ENCODE peak calls at places on chromosomes 5 and 9, in nine cellular contexts. K, I, D, X, T, A, V, B and F are unnamed samples.
A peak's percentile ranks its signal among the peaks of the same experiment; 100 is the strongest.

GRCh38 chr5:83564069-83564749 is 92.7 kb downstream of the VCAN start:
- DNase-seq in K (no peak), I (no peak), D (no peak), X (peak; percentile 32), T (peak; percentile 28), A (no peak), V (peak; percentile 50), B (peak; percentile 42), F (peak; percentile 20)

GRCh38 chr9:133759146-133759900 is 21.2 kb upstream of the SARDH start:
- DNase-seq in K (peak; percentile 24), I (no peak), D (no peak), X (no peak), T (no peak), A (peak; percentile 42), V (no peak), B (no peak), F (no peak)

GRCh38 chr9:128635266-128636023 is 21.2 kb downstream of the DYNC2I2 start:
- DNase-seq in K (peak; percentile 93), I (peak; percentile 79), D (peak; percentile 68), X (peak; percentile 99), T (peak; percentile 30), A (peak; percentile 90), V (peak; percentile 66), B (peak; percentile 96), F (no peak)

GRCh38 chr9:14098102-14098501 is 215.8 kb downstream of the NFIB start:
- DNase-seq in K (no peak), I (no peak), D (no peak), X (no peak), T (no peak), A (no peak), V (no peak), B (peak; percentile 32), F (no peak)

GRCh38 chr9:8382266-8382665 is 582.7 kb upstream of the DMAC1 start:
- DNase-seq in K (no peak), I (no peak), D (no peak), X (no peak), T (no peak), A (no peak), V (peak; percentile 15), B (no peak), F (no peak)

GRCh38 chr9:134372621-134373267 is 46.5 kb downstream of the RXRA start:
- DNase-seq in K (no peak), I (no peak), D (no peak), X (no peak), T (no peak), A (no peak), V (no peak), B (peak; percentile 72), F (no peak)

GRCh38 chr5:134592141-134592746 is 40.4 kb downstream of the SAR1B start:
- DNase-seq in K (no peak), I (no peak), D (no peak), X (no peak), T (no peak), A (no peak), V (no peak), B (no peak), F (no peak)

GRCh38 chr5:95080456-95080855 is 204.4 kb downstream of the MCTP1 start:
- DNase-seq in K (no peak), I (no peak), D (no peak), X (no peak), T (no peak), A (no peak), V (no peak), B (peak; percentile 15), F (no peak)

GRCh38 chr5:9059920-9060691 is 485.8 kb downstream of the SEMA5A start:
- DNase-seq in K (no peak), I (peak; percentile 95), D (no peak), X (peak; percentile 99), T (no peak), A (no peak), V (no peak), B (peak; percentile 82), F (no peak)

GRCh38 chr9:69476797-69477196 is 151.8 kb downstream of the ENTREP1 start:
- DNase-seq in K (no peak), I (no peak), D (no peak), X (no peak), T (no peak), A (no peak), V (peak; percentile 22), B (no peak), F (no peak)

GRCh38 chr9:13002740-13003139 is 227.9 kb downstream of the LURAP1L start:
- DNase-seq in K (no peak), I (no peak), D (no peak), X (no peak), T (no peak), A (no peak), V (no peak), B (no peak), F (no peak)

GRCh38 chr5:134088994-134089560 is 25.4 kb upstream of the TCF7 start:
- DNase-seq in K (no peak), I (no peak), D (no peak), X (no peak), T (no peak), A (no peak), V (no peak), B (no peak), F (no peak)

GRCh38 chr9:72443855-72444254 is 77.6 kb upstream of the TMC1 start:
- DNase-seq in K (no peak), I (no peak), D (no peak), X (peak; percentile 52), T (no peak), A (no peak), V (no peak), B (peak; percentile 15), F (no peak)

GRCh38 chr9:136143215-136144001 is 24.7 kb upstream of the TMEM250 start:
- DNase-seq in K (no peak), I (no peak), D (peak; percentile 71), X (peak; percentile 28), T (peak; percentile 22), A (peak; percentile 65), V (peak; percentile 80), B (no peak), F (no peak)

GRCh38 chr5:53469946-53470687 is 10.3 kb upstream of the FST start:
- DNase-seq in K (no peak), I (no peak), D (no peak), X (peak; percentile 90), T (no peak), A (no peak), V (no peak), B (no peak), F (no peak)

GRCh38 chr9:116549061-116549664 is 137.9 kb upstream of the TRIM32 start:
- DNase-seq in K (peak; percentile 59), I (peak; percentile 95), D (no peak), X (peak; percentile 96), T (no peak), A (peak; percentile 68), V (no peak), B (peak; percentile 62), F (peak; percentile 74)

GRCh38 chr5:6496207-6496584 is 47.5 kb downstream of the UBE2QL1 start:
- DNase-seq in K (no peak), I (no peak), D (no peak), X (no peak), T (no peak), A (no peak), V (no peak), B (no peak), F (no peak)

GRCh38 chr5:151733727-151734408 is 24.6 kb downstream of the ATOX1 start:
- DNase-seq in K (no peak), I (peak; percentile 60), D (no peak), X (peak; percentile 39), T (no peak), A (no peak), V (no peak), B (no peak), F (no peak)

GRCh38 chr9:22970434-22970975 is 523.9 kb downstream of the DMRTA1 start:
- DNase-seq in K (no peak), I (no peak), D (no peak), X (no peak), T (no peak), A (no peak), V (no peak), B (no peak), F (no peak)

GRCh38 chr9:79362100-79363081 is 209.4 kb upstream of the TLE4 start:
- DNase-seq in K (no peak), I (no peak), D (no peak), X (peak; percentile 47), T (no peak), A (no peak), V (no peak), B (peak; percentile 74), F (no peak)

GRCh38 chr5:131457193-131457592 is 177.8 kb downstream of the RAPGEF6 start:
- DNase-seq in K (no peak), I (no peak), D (no peak), X (no peak), T (no peak), A (no peak), V (no peak), B (no peak), F (no peak)

GRCh38 chr5:162806195-162806594 is 631.2 kb upstream of the CCNG1 start:
- DNase-seq in K (no peak), I (no peak), D (no peak), X (no peak), T (no peak), A (no peak), V (no peak), B (no peak), F (no peak)

GRCh38 chr5:159510282-159510681 is 180.0 kb upstream of the IL12B start:
- DNase-seq in K (peak; percentile 38), I (peak; percentile 79), D (peak; percentile 83), X (peak; percentile 93), T (no peak), A (no peak), V (peak; percentile 93), B (peak; percentile 77), F (no peak)

GRCh38 chr9:137006116-137007003 is 10.0 kb upstream of the CLIC3 start:
- DNase-seq in K (no peak), I (no peak), D (no peak), X (no peak), T (no peak), A (no peak), V (no peak), B (no peak), F (no peak)

GRCh38 chr5:107380654-107381053 is 290.1 kb downstream of the EFNA5 start:
- DNase-seq in K (no peak), I (no peak), D (no peak), X (no peak), T (no peak), A (no peak), V (no peak), B (peak; percentile 30), F (no peak)

GRCh38 chr5:170216262-170216864 is 16.4 kb upstream of the C5orf58 start:
- DNase-seq in K (no peak), I (peak; percentile 46), D (peak; percentile 21), X (peak; percentile 60), T (peak; percentile 42), A (no peak), V (peak; percentile 83), B (peak; percentile 35), F (peak; percentile 6)

GRCh38 chr5:100777680-100778281 is 125.3 kb downstream of the ST8SIA4 start:
- DNase-seq in K (peak; percentile 38), I (peak; percentile 87), D (no peak), X (peak; percentile 81), T (no peak), A (no peak), V (no peak), B (peak; percentile 80), F (no peak)

GRCh38 chr9:121510766-121511555 is 11.3 kb upstream of the GGTA1 start:
- DNase-seq in K (no peak), I (no peak), D (no peak), X (no peak), T (no peak), A (no peak), V (no peak), B (no peak), F (no peak)

GRCh38 chr9:1050125-1050895 is at the start of gene DMRT2:
- DNase-seq in K (peak; percentile 88), I (peak; percentile 62), D (peak; percentile 86), X (peak; percentile 67), T (peak; percentile 49), A (peak; percentile 96), V (no peak), B (no peak), F (peak; percentile 67)

GRCh38 chr9:109426621-109427402 is 71.3 kb downstream of the PTPN3 start:
- DNase-seq in K (no peak), I (no peak), D (no peak), X (no peak), T (no peak), A (no peak), V (no peak), B (no peak), F (no peak)

GRCh38 chr5:78985407-78986223 is 505 bp upstream of the ARSB start:
- DNase-seq in K (peak; percentile 36), I (no peak), D (peak; percentile 12), X (peak; percentile 62), T (no peak), A (peak; percentile 89), V (peak; percentile 26), B (peak; percentile 73), F (peak; percentile 51)